ENCODE peak calls at places on chromosome 4, in eight cellular contexts. T is small intestine, S is adipocyte, N is left ventricle myocardium inferior, A is HCT116, P is AG10803, Z is epithelial cell of esophagus, M is astrocyte of the spinal cord. B is an unnamed sample.

GRCh38 chr4:2082627-2083026 is 23.5 kb downstream of the NAT8L start:
- DNase-seq in P (no peak), M (no peak), A (no peak), N (no peak), Z (no peak), T (no peak), S (no peak), B (no peak)

GRCh38 chr4:123495530-123495929 is 98.9 kb downstream of the SPRY1 start:
- DNase-seq in A (no peak), P (no peak), Z (peak), M (no peak), S (no peak), N (no peak), T (no peak), B (peak)

GRCh38 chr4:67091668-67092067 is 453.6 kb downstream of the CENPC start:
- DNase-seq in P (no peak), Z (no peak), T (no peak), M (no peak), N (no peak), A (no peak), S (no peak), B (no peak)

GRCh38 chr4:21790437-21791029 is 158.0 kb downstream of the KCNIP4 start:
- DNase-seq in A (peak), P (peak), S (peak), T (peak), M (peak), Z (peak), N (no peak), B (peak)

GRCh38 chr4:2395038-2395437 is 23.4 kb downstream of the ZFYVE28 start:
- DNase-seq in T (no peak), N (no peak), P (no peak), A (no peak), S (peak), M (peak), Z (no peak), B (peak)

GRCh38 chr4:145808848-145809512 is 129.0 kb downstream of the C4orf51 start:
- DNase-seq in S (no peak), M (no peak), P (no peak), A (no peak), T (no peak), N (no peak), Z (no peak), B (no peak)

GRCh38 chr4:108159845-108160244 is 8.9 kb downstream of the LEF1 start:
- DNase-seq in N (no peak), A (no peak), P (no peak), M (no peak), S (no peak), Z (no peak), T (no peak), B (no peak)

GRCh38 chr4:65865489-65865888 is 195.2 kb upstream of the EPHA5 start:
- DNase-seq in S (peak), Z (peak), P (peak), T (peak), N (no peak), A (no peak), M (peak), B (peak)

GRCh38 chr4:24104173-24104572 is 214.3 kb upstream of the PPARGC1A start:
- DNase-seq in N (no peak), P (no peak), A (no peak), M (peak), S (peak), Z (no peak), T (no peak), B (peak)

GRCh38 chr4:122450847-122451246 is 5.7 kb downstream of the IL2 start:
- DNase-seq in A (peak), S (peak), M (peak), P (peak), N (no peak), Z (peak), T (no peak), B (peak)

GRCh38 chr4:158209825-158210807 is at the start of gene TMEM144:
- DNase-seq in M (peak), T (peak), A (peak), P (peak), N (peak), Z (peak), S (peak), B (peak)

GRCh38 chr4:54274264-54274663 is 45.2 kb downstream of the PDGFRA start:
- DNase-seq in T (no peak), M (no peak), S (no peak), A (no peak), Z (no peak), P (no peak), N (no peak), B (no peak)

GRCh38 chr4:150218447-150218846 is 140.2 kb downstream of the DCLK2 start:
- DNase-seq in T (no peak), Z (no peak), N (no peak), S (no peak), A (no peak), P (no peak), M (no peak), B (no peak)

GRCh38 chr4:108060686-108061321 is 71.1 kb downstream of the HADH start:
- DNase-seq in A (no peak), Z (no peak), T (no peak), S (peak), P (no peak), N (no peak), M (no peak), B (no peak)

GRCh38 chr4:113331811-113332210 is 282.4 kb downstream of the ANK2 start:
- DNase-seq in A (no peak), T (no peak), S (no peak), M (no peak), N (no peak), P (no peak), Z (no peak), B (no peak)

GRCh38 chr4:110959041-110959643 is 336.3 kb upstream of the PITX2 start:
- DNase-seq in T (peak), S (peak), Z (peak), P (peak), N (no peak), A (no peak), M (peak), B (peak)

GRCh38 chr4:104693601-104694201 is 199.0 kb upstream of the CXXC4 start:
- DNase-seq in N (no peak), A (peak), M (peak), S (peak), T (no peak), Z (peak), P (no peak), B (peak)

GRCh38 chr4:83582289-83582756 is 46.4 kb downstream of the GPAT3 start:
- DNase-seq in P (peak), A (no peak), Z (peak), T (peak), M (peak), N (no peak), S (peak), B (peak)

GRCh38 chr4:182231080-182231479 is 12.1 kb upstream of the TENM3 start:
- DNase-seq in P (no peak), Z (no peak), M (peak), N (no peak), A (no peak), S (peak), T (no peak), B (no peak)

GRCh38 chr4:74529284-74530041 is 84.5 kb downstream of the AREG start:
- DNase-seq in Z (no peak), A (no peak), N (no peak), T (no peak), P (no peak), M (no peak), S (no peak), B (peak)

GRCh38 chr4:29900336-29900735 is 819.8 kb upstream of the PCDH7 start:
- DNase-seq in P (no peak), T (no peak), A (no peak), N (no peak), S (peak), Z (peak), M (no peak), B (no peak)

GRCh38 chr4:172858731-172859230 is 309.8 kb upstream of the GALNT7 start:
- DNase-seq in A (no peak), T (no peak), S (peak), M (peak), N (no peak), Z (no peak), P (no peak), B (no peak)

GRCh38 chr4:74174941-74175340 is 17.0 kb downstream of the MTHFD2L start:
- DNase-seq in M (no peak), S (no peak), P (no peak), N (no peak), Z (no peak), A (no peak), T (no peak), B (no peak)

GRCh38 chr4:138223191-138223910 is 18.8 kb downstream of the SLC7A11 start:
- DNase-seq in N (no peak), P (no peak), S (no peak), A (no peak), T (no peak), M (no peak), Z (no peak), B (no peak)

GRCh38 chr4:138230048-138230447 is 12.1 kb downstream of the SLC7A11 start:
- DNase-seq in Z (no peak), N (no peak), S (no peak), T (no peak), P (no peak), M (no peak), A (no peak), B (no peak)

GRCh38 chr4:138224614-138225013 is 17.5 kb downstream of the SLC7A11 start:
- DNase-seq in N (no peak), P (no peak), A (no peak), Z (no peak), S (no peak), M (no peak), T (no peak), B (no peak)

GRCh38 chr4:138225477-138225876 is 16.7 kb downstream of the SLC7A11 start:
- DNase-seq in Z (no peak), M (no peak), S (peak), N (no peak), A (no peak), P (peak), T (no peak), B (no peak)

GRCh38 chr4:138226351-138226750 is 15.8 kb downstream of the SLC7A11 start:
- DNase-seq in N (no peak), P (no peak), T (no peak), Z (no peak), A (no peak), S (no peak), M (no peak), B (no peak)
- H3K4me3 ChIP-seq in N (no peak), P (no peak), T (no peak), Z (no peak), A (no peak), S (no peak), M (no peak), B (no peak)

GRCh38 chr4:143091862-143092261 is 92.9 kb upstream of the USP38 start:
- DNase-seq in A (no peak), N (no peak), P (no peak), M (no peak), S (no peak), T (no peak), Z (no peak), B (no peak)
- H3K4me3 ChIP-seq in A (no peak), N (no peak), P (no peak), M (no peak), S (no peak), T (no peak), Z (no peak), B (no peak)

DNA sequence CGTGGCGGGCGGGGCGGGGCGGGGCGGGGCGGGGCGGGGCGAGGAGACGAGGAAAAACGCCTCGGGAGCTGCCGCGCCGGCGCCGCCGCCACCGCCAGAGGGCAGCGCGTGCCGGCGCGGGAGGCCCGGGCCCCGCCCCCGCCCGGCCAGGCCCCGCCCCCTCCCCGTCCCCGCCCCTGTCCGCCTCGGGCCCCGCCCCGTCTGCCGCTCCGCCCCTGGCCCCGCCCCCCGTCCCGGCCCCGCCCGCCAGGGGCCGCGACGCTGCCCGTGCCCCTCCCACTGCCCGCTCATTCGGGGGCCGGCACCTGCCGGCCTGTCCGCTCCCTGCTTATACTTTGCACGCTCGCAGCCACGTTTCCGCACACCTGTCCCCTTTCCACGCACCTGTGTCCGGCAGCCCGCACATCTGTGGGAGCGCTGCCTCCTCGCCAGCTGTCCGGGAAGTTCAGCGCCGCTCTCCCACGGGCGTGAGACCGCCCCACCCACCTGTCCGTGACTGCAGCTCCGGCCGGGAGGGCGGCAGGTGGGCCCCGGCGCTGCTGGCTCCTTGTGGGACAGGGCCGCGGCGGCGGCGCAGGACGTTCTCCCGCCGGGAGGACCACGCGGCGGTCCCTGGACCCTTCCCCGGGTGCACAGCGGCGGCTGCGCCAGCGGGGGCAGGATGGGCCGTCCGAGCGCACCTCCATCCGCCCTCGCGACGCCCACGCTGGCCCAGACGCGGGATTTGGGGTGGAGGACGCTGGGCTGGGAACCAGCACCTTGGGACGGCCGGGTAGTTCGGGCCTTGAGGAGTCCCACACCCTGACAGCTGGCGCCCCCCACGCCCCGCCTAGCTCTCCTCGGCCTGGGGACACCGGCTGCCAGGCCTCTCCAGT is 1.5 kb upstream of the FGFRL1 start:
- DNase-seq in A (no peak), N (peak), P (peak), M (peak), Z (peak), S (peak), T (peak), B (peak)
- H3K4me3 ChIP-seq in A (peak), N (peak), P (peak), M (peak), Z (peak), S (peak), T (peak), B (peak)

GRCh38 chr4:78647272-78647671 is 95.7 kb downstream of the ANXA3 start:
- DNase-seq in N (no peak), Z (peak), M (no peak), T (peak), A (no peak), P (no peak), S (no peak), B (no peak)

GRCh38 chr4:78642934-78643333 is 91.4 kb downstream of the ANXA3 start:
- DNase-seq in M (no peak), S (no peak), A (no peak), T (peak), P (no peak), N (no peak), Z (no peak), B (no peak)

GRCh38 chr4:78644063-78644691 is 92.6 kb downstream of the ANXA3 start:
- DNase-seq in A (no peak), Z (no peak), S (no peak), T (no peak), M (no peak), N (no peak), P (no peak), B (no peak)

GRCh38 chr4:78645853-78646757 is 94.5 kb downstream of the ANXA3 start:
- DNase-seq in M (peak), P (peak), Z (peak), T (peak), A (no peak), S (peak), N (peak), B (peak)

GRCh38 chr4:78644744-78645330 is 93.3 kb downstream of the ANXA3 start:
- DNase-seq in T (peak), P (peak), A (peak), M (peak), Z (peak), N (peak), S (peak), B (peak)
- H3K4me3 ChIP-seq in T (no peak), P (no peak), A (no peak), M (no peak), Z (no peak), N (no peak), S (peak), B (no peak)

GRCh38 chr4:13654158-13654797 is 26.8 kb upstream of the BOD1L1 start:
- DNase-seq in P (peak), A (no peak), N (peak), Z (peak), M (peak), T (peak), S (peak), B (peak)
- H3K4me3 ChIP-seq in P (peak), A (peak), N (peak), Z (peak), M (peak), T (peak), S (peak), B (peak)

GRCh38 chr4:99649778-99650177 is 7.8 kb downstream of the C4orf54 start:
- DNase-seq in N (no peak), P (no peak), M (no peak), S (no peak), T (no peak), A (no peak), Z (no peak), B (no peak)

GRCh38 chr4:99652596-99653436 is 4.8 kb downstream of the C4orf54 start:
- DNase-seq in N (no peak), Z (no peak), M (no peak), S (no peak), A (no peak), T (no peak), P (no peak), B (no peak)

GRCh38 chr4:99651370-99651769 is 6.3 kb downstream of the C4orf54 start:
- DNase-seq in P (no peak), T (no peak), M (no peak), A (no peak), Z (no peak), N (no peak), S (no peak), B (no peak)

GRCh38 chr4:99653921-99654890 is 3.4 kb downstream of the C4orf54 start:
- DNase-seq in N (no peak), P (peak), M (no peak), T (no peak), A (no peak), Z (no peak), S (no peak), B (no peak)

GRCh38 chr4:99651811-99652545 is 5.7 kb downstream of the C4orf54 start:
- DNase-seq in M (no peak), A (no peak), Z (no peak), N (no peak), P (no peak), T (no peak), S (no peak), B (no peak)
- H3K4me3 ChIP-seq in M (no peak), A (no peak), Z (no peak), N (no peak), P (no peak), T (no peak), S (no peak), B (no peak)

GRCh38 chr4:148431401-148431800 is 10.8 kb downstream of the NR3C2 start:
- DNase-seq in S (no peak), N (no peak), A (no peak), P (no peak), T (peak), Z (no peak), M (no peak), B (no peak)
- H3K4me3 ChIP-seq in S (no peak), N (no peak), A (no peak), P (no peak), T (no peak), Z (no peak), M (no peak), B (no peak)

B was measured in fibroblast of pulmonary artery.